ENCODE peak calls at places on chromosome 21, in eight cellular contexts. One of them, this sample, is unnamed.

GRCh38 chr21:35520302-35520701 is 471.2 kb upstream of the RUNX1 start:
- DNase-seq in CD4-positive, alpha-beta memory T cell: no peak
- DNase-seq in right atrium auricular region: no peak
- DNase-seq in left colon: no peak
- DNase-seq in HFFc6: no peak
- DNase-seq in HEK293T: no peak
- DNase-seq in DND-41: no peak
- DNase-seq in ovary: no peak
- DNase-seq in this sample: no peak

GRCh38 chr21:34336245-34336644 is 27.6 kb upstream of the KCNE2 start:
- DNase-seq in HEK293T: no peak
- DNase-seq in right atrium auricular region: no peak
- DNase-seq in HFFc6: no peak
- DNase-seq in CD4-positive, alpha-beta memory T cell: no peak
- DNase-seq in left colon: no peak
- DNase-seq in ovary: no peak
- DNase-seq in DND-41: no peak
- DNase-seq in this sample: no peak

GRCh38 chr21:34636961-34637360 is 22.0 kb upstream of the RCAN1 start:
- DNase-seq in HFFc6: no peak
- DNase-seq in ovary: no peak
- DNase-seq in CD4-positive, alpha-beta memory T cell: no peak
- DNase-seq in DND-41: no peak
- DNase-seq in right atrium auricular region: peak
- DNase-seq in left colon: no peak
- DNase-seq in HEK293T: no peak
- DNase-seq in this sample: no peak

GRCh38 chr21:38628426-38628825 is 130.1 kb upstream of the ERG start:
- DNase-seq in DND-41: no peak
- DNase-seq in HEK293T: peak
- DNase-seq in CD4-positive, alpha-beta memory T cell: no peak
- DNase-seq in right atrium auricular region: no peak
- DNase-seq in ovary: no peak
- DNase-seq in left colon: no peak
- DNase-seq in HFFc6: no peak
- DNase-seq in this sample: peak

GRCh38 chr21:34889537-34890257 is 159.4 kb downstream of the RUNX1 start:
- DNase-seq in ovary: peak
- DNase-seq in DND-41: peak
- DNase-seq in CD4-positive, alpha-beta memory T cell: peak
- DNase-seq in right atrium auricular region: peak
- DNase-seq in HFFc6: peak
- DNase-seq in left colon: peak
- DNase-seq in HEK293T: peak
- DNase-seq in this sample: peak

GRCh38 chr21:14382486-14382834 is 486 bp downstream of the HSPA13 start:
- DNase-seq in CD4-positive, alpha-beta memory T cell: no peak
- DNase-seq in ovary: no peak
- DNase-seq in left colon: no peak
- DNase-seq in DND-41: peak
- DNase-seq in right atrium auricular region: no peak
- DNase-seq in HEK293T: peak
- DNase-seq in HFFc6: no peak
- DNase-seq in this sample: peak

GRCh38 chr21:27024316-27024715 is 57.4 kb upstream of the ADAMTS5 start:
- DNase-seq in right atrium auricular region: no peak
- DNase-seq in left colon: no peak
- DNase-seq in CD4-positive, alpha-beta memory T cell: no peak
- DNase-seq in DND-41: no peak
- DNase-seq in HEK293T: no peak
- DNase-seq in HFFc6: peak
- DNase-seq in ovary: no peak
- DNase-seq in this sample: no peak

GRCh38 chr21:17931080-17931479 is 111.9 kb upstream of the C21orf91 start:
- DNase-seq in CD4-positive, alpha-beta memory T cell: no peak
- DNase-seq in DND-41: peak
- DNase-seq in right atrium auricular region: no peak
- DNase-seq in HFFc6: no peak
- DNase-seq in left colon: no peak
- DNase-seq in ovary: no peak
- DNase-seq in HEK293T: no peak
- DNase-seq in this sample: peak

GRCh38 chr21:35390013-35390776 is 341.1 kb upstream of the RUNX1 start:
- DNase-seq in DND-41: peak
- DNase-seq in CD4-positive, alpha-beta memory T cell: no peak
- DNase-seq in right atrium auricular region: no peak
- DNase-seq in HEK293T: no peak
- DNase-seq in ovary: no peak
- DNase-seq in HFFc6: peak
- DNase-seq in left colon: peak
- DNase-seq in this sample: no peak

GRCh38 chr21:42112857-42113256 is 41.7 kb downstream of the UMODL1 start:
- DNase-seq in right atrium auricular region: no peak
- DNase-seq in ovary: no peak
- DNase-seq in HFFc6: peak
- DNase-seq in left colon: no peak
- DNase-seq in HEK293T: no peak
- DNase-seq in DND-41: no peak
- DNase-seq in CD4-positive, alpha-beta memory T cell: no peak
- DNase-seq in this sample: no peak

GRCh38 chr21:34808569-34809204 is 139.9 kb downstream of the CLIC6 start:
- DNase-seq in HEK293T: no peak
- DNase-seq in CD4-positive, alpha-beta memory T cell: no peak
- DNase-seq in DND-41: no peak
- DNase-seq in right atrium auricular region: no peak
- DNase-seq in HFFc6: peak
- DNase-seq in ovary: peak
- DNase-seq in left colon: no peak
- DNase-seq in this sample: no peak

GRCh38 chr21:32270748-32271147 is 8.1 kb downstream of the MIS18A start:
- DNase-seq in left colon: no peak
- DNase-seq in right atrium auricular region: no peak
- DNase-seq in DND-41: no peak
- DNase-seq in CD4-positive, alpha-beta memory T cell: no peak
- DNase-seq in HEK293T: no peak
- DNase-seq in ovary: no peak
- DNase-seq in HFFc6: no peak
- DNase-seq in this sample: no peak

GRCh38 chr21:33047231-33047630 is 21.5 kb downstream of the OLIG2 start:
- DNase-seq in CD4-positive, alpha-beta memory T cell: no peak
- DNase-seq in HEK293T: no peak
- DNase-seq in HFFc6: peak
- DNase-seq in ovary: no peak
- DNase-seq in DND-41: no peak
- DNase-seq in right atrium auricular region: no peak
- DNase-seq in left colon: no peak
- DNase-seq in this sample: no peak

GRCh38 chr21:44829507-44830092 is 11.7 kb upstream of the SUMO3 start:
- DNase-seq in right atrium auricular region: no peak
- DNase-seq in HEK293T: no peak
- DNase-seq in CD4-positive, alpha-beta memory T cell: no peak
- DNase-seq in DND-41: no peak
- DNase-seq in ovary: no peak
- DNase-seq in HFFc6: no peak
- DNase-seq in left colon: no peak
- DNase-seq in this sample: no peak

GRCh38 chr21:37047079-37047478 is 25.8 kb downstream of the PIGP start:
- DNase-seq in right atrium auricular region: no peak
- DNase-seq in left colon: peak
- DNase-seq in HFFc6: no peak
- DNase-seq in CD4-positive, alpha-beta memory T cell: no peak
- DNase-seq in DND-41: no peak
- DNase-seq in HEK293T: no peak
- DNase-seq in ovary: no peak
- DNase-seq in this sample: no peak

GRCh38 chr21:26469789-26470188 is 103.3 kb downstream of the CYYR1 start:
- DNase-seq in HEK293T: no peak
- DNase-seq in right atrium auricular region: no peak
- DNase-seq in ovary: no peak
- DNase-seq in left colon: no peak
- DNase-seq in CD4-positive, alpha-beta memory T cell: no peak
- DNase-seq in HFFc6: peak
- DNase-seq in DND-41: no peak
- DNase-seq in this sample: no peak

GRCh38 chr21:36237441-36237840 is 80.8 kb downstream of the DOP1B start:
- DNase-seq in CD4-positive, alpha-beta memory T cell: no peak
- DNase-seq in right atrium auricular region: no peak
- DNase-seq in ovary: no peak
- DNase-seq in HFFc6: no peak
- DNase-seq in HEK293T: no peak
- DNase-seq in DND-41: no peak
- DNase-seq in left colon: no peak
- DNase-seq in this sample: no peak

GRCh38 chr21:34147835-34148804 is 74.7 kb downstream of the MRPS6 start:
- DNase-seq in HFFc6: no peak
- DNase-seq in ovary: no peak
- DNase-seq in HEK293T: no peak
- DNase-seq in DND-41: no peak
- DNase-seq in left colon: no peak
- DNase-seq in CD4-positive, alpha-beta memory T cell: no peak
- DNase-seq in right atrium auricular region: no peak
- DNase-seq in this sample: no peak

GRCh38 chr21:26165331-26165730 is 5.2 kb downstream of the APP start:
- DNase-seq in HFFc6: no peak
- DNase-seq in left colon: no peak
- DNase-seq in ovary: no peak
- DNase-seq in DND-41: no peak
- DNase-seq in right atrium auricular region: no peak
- DNase-seq in CD4-positive, alpha-beta memory T cell: no peak
- DNase-seq in HEK293T: no peak
- DNase-seq in this sample: no peak

GRCh38 chr21:43716376-43717165 is 2.4 kb upstream of the PDXK start:
- DNase-seq in HEK293T: no peak
- DNase-seq in DND-41: no peak
- DNase-seq in left colon: peak
- DNase-seq in CD4-positive, alpha-beta memory T cell: no peak
- DNase-seq in right atrium auricular region: no peak
- DNase-seq in HFFc6: peak
- DNase-seq in ovary: no peak
- DNase-seq in this sample: no peak

GRCh38 chr21:27390384-27390783 is 423.5 kb upstream of the ADAMTS5 start:
- DNase-seq in HFFc6: no peak
- DNase-seq in DND-41: no peak
- DNase-seq in left colon: no peak
- DNase-seq in ovary: no peak
- DNase-seq in HEK293T: no peak
- DNase-seq in right atrium auricular region: no peak
- DNase-seq in CD4-positive, alpha-beta memory T cell: no peak
- DNase-seq in this sample: no peak

GRCh38 chr21:26934383-26934782 is 32.5 kb downstream of the ADAMTS5 start:
- DNase-seq in left colon: no peak
- DNase-seq in CD4-positive, alpha-beta memory T cell: no peak
- DNase-seq in ovary: no peak
- DNase-seq in DND-41: no peak
- DNase-seq in HFFc6: no peak
- DNase-seq in right atrium auricular region: no peak
- DNase-seq in HEK293T: no peak
- DNase-seq in this sample: no peak

GRCh38 chr21:42317341-42317741 is 2.1 kb upstream of the TFF3 start:
- DNase-seq in left colon: peak
- DNase-seq in HFFc6: no peak
- DNase-seq in HEK293T: no peak
- DNase-seq in ovary: no peak
- DNase-seq in right atrium auricular region: peak
- DNase-seq in DND-41: no peak
- DNase-seq in CD4-positive, alpha-beta memory T cell: no peak
- DNase-seq in this sample: no peak

GRCh38 chr21:35084869-35085268 is 35.8 kb upstream of the RUNX1 start:
- DNase-seq in HFFc6: peak
- DNase-seq in DND-41: no peak
- DNase-seq in left colon: no peak
- DNase-seq in right atrium auricular region: no peak
- DNase-seq in ovary: no peak
- DNase-seq in CD4-positive, alpha-beta memory T cell: no peak
- DNase-seq in HEK293T: no peak
- DNase-seq in this sample: no peak

GRCh38 chr21:43311303-43311817 is 115.6 kb downstream of the SIK1 start:
- DNase-seq in CD4-positive, alpha-beta memory T cell: no peak
- DNase-seq in DND-41: no peak
- DNase-seq in HEK293T: no peak
- DNase-seq in right atrium auricular region: no peak
- DNase-seq in ovary: no peak
- DNase-seq in HFFc6: no peak
- DNase-seq in left colon: peak
- DNase-seq in this sample: no peak

GRCh38 chr21:27779604-27780003 is 812.7 kb upstream of the ADAMTS5 start:
- DNase-seq in ovary: no peak
- DNase-seq in CD4-positive, alpha-beta memory T cell: no peak
- DNase-seq in right atrium auricular region: no peak
- DNase-seq in DND-41: no peak
- DNase-seq in left colon: peak
- DNase-seq in HFFc6: no peak
- DNase-seq in HEK293T: no peak
- DNase-seq in this sample: no peak

This sample was measured in Jurkat, Clone E6-1.